ENCODE peak calls at places on chromosome 6, in ten cellular contexts. Q is astrocyte of the spinal cord, I is fibroblast of lung, Z is HFF-Myc, D is ovary, L is OCI-LY7, Y is type B pancreatic cell, N is BJ, U is tibial artery, P is tibial nerve. J is an unnamed sample.

GRCh38 chr6:25280617-25280990 is 1.4 kb downstream of the CARMIL1 start:
- DNase-seq in Y (no peak), D (no peak), Z (no peak), U (no peak), L (peak; percentile 23), Q (no peak), P (no peak), N (no peak), I (peak; percentile 19), J (no peak)

GRCh38 chr6:148890091-148890490 is 143.3 kb downstream of the UST start:
- DNase-seq in Y (no peak), Q (no peak), N (no peak), I (no peak), D (no peak), P (no peak), L (no peak), U (no peak), Z (no peak), J (no peak)

GRCh38 chr6:86629123-86629522 is 308.2 kb upstream of the HTR1E start:
- DNase-seq in Z (no peak), I (no peak), P (no peak), U (no peak), Y (no peak), N (no peak), Q (no peak), D (no peak), L (no peak), J (no peak)

GRCh38 chr6:56023829-56024228 is 148.4 kb upstream of the BMP5 start:
- DNase-seq in Z (no peak), P (no peak), U (no peak), N (no peak), I (no peak), D (no peak), L (no peak), Y (no peak), Q (no peak), J (no peak)

GRCh38 chr6:150030611-150031010 is 5.3 kb upstream of the RAET1L start:
- DNase-seq in D (no peak), Z (no peak), Y (no peak), L (no peak), I (no peak), N (no peak), U (no peak), P (no peak), Q (no peak), J (no peak)

GRCh38 chr6:121896363-121896762 is 460.9 kb downstream of the GJA1 start:
- DNase-seq in P (no peak), Q (no peak), Y (no peak), U (no peak), L (no peak), Z (no peak), N (no peak), D (no peak), I (no peak), J (no peak)

GRCh38 chr6:52127957-52128356 is 40.5 kb upstream of the PKHD1 start:
- DNase-seq in Z (no peak), I (no peak), D (no peak), L (no peak), P (no peak), Q (no peak), U (no peak), N (no peak), Y (no peak), J (no peak)

GRCh38 chr6:17584241-17584803 is 15.8 kb upstream of the FAM8A1 start:
- DNase-seq in Z (peak; percentile 66), N (peak; percentile 37), D (peak; percentile 17), Q (peak; percentile 88), Y (no peak), P (no peak), U (peak; percentile 33), I (peak; percentile 90), L (peak; percentile 62), J (no peak)

GRCh38 chr6:133286765-133287164 is 45.6 kb downstream of the EYA4 start:
- DNase-seq in Z (no peak), Y (no peak), P (no peak), Q (peak; percentile 24), N (no peak), U (no peak), D (no peak), I (peak; percentile 31), L (peak; percentile 13), J (no peak)

GRCh38 chr6:155330133-155330734 is 15.9 kb upstream of the TFB1M start:
- DNase-seq in N (no peak), D (no peak), Y (no peak), U (no peak), Q (no peak), I (no peak), P (no peak), L (no peak), Z (no peak), J (no peak)

GRCh38 chr6:147283460-147283859 is 79.2 kb downstream of the STXBP5 start:
- DNase-seq in P (no peak), N (no peak), U (no peak), Y (no peak), L (no peak), I (peak; percentile 87), Q (peak; percentile 38), D (no peak), Z (peak; percentile 27), J (no peak)

GRCh38 chr6:87944541-87944954 is 103.1 kb upstream of the SPACA1 start:
- DNase-seq in D (no peak), N (peak; percentile 6), U (peak; percentile 84), Y (no peak), I (peak; percentile 33), Z (no peak), L (peak; percentile 58), Q (peak; percentile 36), P (peak; percentile 21), J (no peak)

GRCh38 chr6:168163096-168163731 is 84.2 kb upstream of the FRMD1 start:
- DNase-seq in P (no peak), Y (no peak), N (no peak), Q (no peak), Z (no peak), L (no peak), U (no peak), D (no peak), I (no peak), J (no peak)

DNA sequence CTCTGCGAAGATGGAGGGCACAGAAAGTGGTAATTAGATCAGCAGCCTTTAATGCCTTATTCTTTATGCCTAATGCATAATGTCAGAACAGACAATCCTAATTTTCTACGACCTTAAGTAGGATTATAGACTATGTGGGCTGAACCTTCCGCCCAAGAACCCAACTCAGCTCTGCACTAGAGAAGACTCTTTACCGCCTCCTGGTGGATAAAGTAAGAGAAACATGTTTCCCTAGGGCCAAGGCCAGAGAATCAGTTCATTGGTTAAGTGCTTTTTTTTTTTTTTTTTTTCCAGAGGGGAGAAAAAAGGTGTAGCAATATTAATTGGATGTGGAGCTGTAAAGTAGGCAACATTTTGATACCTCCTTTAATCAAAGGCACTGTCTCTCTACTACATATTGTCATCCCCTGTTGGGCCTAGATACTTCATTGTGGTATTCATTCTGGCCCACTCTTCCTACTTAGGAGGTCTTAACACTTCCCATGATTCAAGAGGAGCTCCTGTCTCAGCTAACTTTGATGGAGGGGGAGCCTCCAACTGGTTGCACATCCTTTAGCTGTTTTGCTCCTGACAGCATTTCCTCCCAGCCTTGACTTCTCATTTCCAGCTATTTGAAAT is 124.9 kb upstream of the NRN1 start:
- DNase-seq in Q (no peak), P (no peak), N (no peak), U (no peak), I (no peak), D (no peak), L (peak; percentile 47), Y (no peak), Z (no peak), J (peak; percentile 9)
- TF ChIP-seq CTCF in Q (peak; percentile 28), P (peak; percentile 32), N (peak; percentile 17), U (no peak), I (peak; percentile 16), D (no peak), L (peak; percentile 80), Y (peak; percentile 71), Z (peak; percentile 31), J (peak; percentile 60)

GRCh38 chr6:64736421-64736950 is 970.5 kb downstream of the EYS start:
- DNase-seq in I (peak; percentile 35), Y (no peak), Z (no peak), N (no peak), U (no peak), P (no peak), D (no peak), Q (no peak), L (no peak), J (no peak)
- TF ChIP-seq CTCF in I (no peak), Y (peak; percentile 48), Z (no peak), N (no peak), U (no peak), P (no peak), D (no peak), Q (no peak), L (no peak), J (no peak)

GRCh38 chr6:36392621-36393020 is 5.2 kb upstream of the ETV7 start:
- DNase-seq in L (no peak), N (no peak), I (no peak), Z (no peak), Q (no peak), U (no peak), P (no peak), D (no peak), Y (no peak), J (no peak)
- TF ChIP-seq CTCF in L (peak; percentile 31), N (no peak), I (no peak), Z (no peak), Q (no peak), U (no peak), P (no peak), D (no peak), Y (no peak), J (no peak)

GRCh38 chr6:117910549-117910948 is 3.5 kb downstream of the SLC35F1 start:
- DNase-seq in Q (no peak), N (no peak), L (no peak), Z (no peak), P (no peak), Y (no peak), D (no peak), I (no peak), U (no peak), J (no peak)

GRCh38 chr6:117908246-117909107 is 1.4 kb downstream of the SLC35F1 start:
- DNase-seq in Y (no peak), U (no peak), N (no peak), Z (no peak), P (no peak), Q (no peak), I (no peak), D (no peak), L (no peak), J (no peak)

GRCh38 chr6:117911660-117912059 is 4.6 kb downstream of the SLC35F1 start:
- DNase-seq in P (no peak), Z (no peak), N (no peak), Q (no peak), L (no peak), I (no peak), Y (no peak), U (no peak), D (no peak), J (no peak)

GRCh38 chr6:117909638-117910037 is 2.6 kb downstream of the SLC35F1 start:
- DNase-seq in L (no peak), U (no peak), Y (no peak), Q (no peak), D (no peak), N (no peak), P (no peak), I (no peak), Z (no peak), J (no peak)

DNA sequence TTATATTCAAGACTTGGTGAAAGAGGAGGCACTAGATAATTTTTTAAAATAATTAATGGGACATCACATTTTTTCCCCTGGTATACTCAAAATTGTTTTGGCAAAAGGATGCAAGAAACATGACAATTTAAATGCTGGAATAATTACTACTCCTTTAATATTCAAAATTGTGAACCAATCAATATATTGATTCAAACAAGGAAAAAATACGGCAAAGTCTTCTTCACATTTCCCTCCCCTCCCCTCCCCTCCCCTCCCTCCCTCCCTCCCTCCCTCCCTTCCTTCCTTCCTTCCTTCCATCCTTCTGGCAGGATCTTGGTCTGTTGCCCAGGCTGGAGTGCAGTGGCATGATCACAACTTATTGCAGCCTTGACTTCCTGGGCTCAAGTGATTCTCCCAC is 4.1 kb downstream of the SLC35F1 start:
- DNase-seq in Z (no peak), I (no peak), N (no peak), L (no peak), Y (no peak), D (no peak), P (no peak), Q (no peak), U (no peak), J (no peak)
- TF ChIP-seq CTCF in Z (no peak), I (no peak), N (no peak), L (no peak), Y (no peak), D (no peak), P (no peak), Q (no peak), U (no peak), J (no peak)

J was measured in activated CD8-positive, alpha-beta T cell treated with anti-CD3 and anti-CD28 coated beads for 36 hours.